ENCODE peak calls at places on chromosomes 12 and 14, in five cellular contexts. R is GM06990, D is Panc1, E is neuronal stem cell, A is IMR-90. V is an unnamed sample.

GRCh38 chr14:72000907-72001306 is 68.7 kb downstream of the RGS6 start:
- DNase-seq in R (peak), E (no peak), D (no peak), A (no peak), V (no peak)

GRCh38 chr12:53174881-53175491 is 5.5 kb upstream of the ZNF740 start:
- DNase-seq in R (no peak), D (no peak), E (peak), A (peak), V (no peak)

GRCh38 chr12:105617141-105617540 is 286.6 kb downstream of the C12orf75 start:
- DNase-seq in R (no peak), E (no peak), D (no peak), A (no peak), V (no peak)

GRCh38 chr12:15322164-15323054 is at the start of gene PTPRO:
- DNase-seq in D (no peak), R (peak), E (peak), A (no peak), V (no peak)

GRCh38 chr12:90062799-90063198 is 354.2 kb upstream of the ATP2B1 start:
- DNase-seq in D (no peak), E (no peak), R (no peak), A (no peak), V (no peak)

GRCh38 chr12:7645395-7646177 is 20.1 kb downstream of the APOBEC1 start:
- DNase-seq in D (no peak), A (peak), R (no peak), E (no peak), V (no peak)

GRCh38 chr14:59511916-59512530 is 27.7 kb downstream of the JKAMP start:
- DNase-seq in A (no peak), E (peak), R (no peak), D (no peak), V (no peak)

GRCh38 chr14:104582649-104583048 is 3.1 kb downstream of the C14orf180 start:
- DNase-seq in R (no peak), A (no peak), D (no peak), E (no peak), V (no peak)

GRCh38 chr12:56102683-56103065 is 1.7 kb upstream of the PA2G4 start:
- DNase-seq in E (no peak), A (no peak), D (no peak), R (no peak), V (no peak)

GRCh38 chr12:59596232-59597143 is 659 bp downstream of the SLC16A7 start:
- DNase-seq in R (peak), A (peak), D (no peak), E (peak), V (peak)

GRCh38 chr12:107570721-107571120 is 114.9 kb upstream of the PWP1 start:
- DNase-seq in D (no peak), E (no peak), R (no peak), A (peak), V (no peak)

GRCh38 chr12:7667025-7667575 is 1.4 kb upstream of the APOBEC1 start:
- DNase-seq in D (no peak), R (no peak), E (no peak), A (no peak), V (no peak)

GRCh38 chr14:29858299-29858698 is 69.3 kb downstream of the PRKD1 start:
- DNase-seq in E (no peak), D (no peak), R (peak), A (no peak), V (no peak)

GRCh38 chr14:26598672-26599131 is 869 bp upstream of the NOVA1 start:
- DNase-seq in D (no peak), R (no peak), E (no peak), A (no peak), V (no peak)

GRCh38 chr12:25648460-25648859 is 95.4 kb upstream of the LMNTD1 start:
- DNase-seq in E (no peak), D (no peak), R (no peak), A (peak), V (no peak)

GRCh38 chr12:92927055-92927435 is 2.0 kb downstream of the EEA1 start:
- DNase-seq in E (no peak), A (peak), D (no peak), R (no peak), V (peak)

GRCh38 chr12:55996201-55996714 is 818 bp upstream of the SUOX start:
- DNase-seq in R (no peak), A (peak), E (peak), D (peak), V (peak)

GRCh38 chr12:1837541-1838206 is 17.3 kb downstream of the LRTM2 start:
- DNase-seq in D (no peak), R (no peak), E (no peak), A (peak), V (no peak)

GRCh38 chr12:29334911-29335310 is 46.1 kb downstream of the ERGIC2 start:
- DNase-seq in E (no peak), D (no peak), R (no peak), A (peak), V (no peak)

GRCh38 chr14:83300454-83301064 is 1766.9 kb upstream of the SEL1L start:
- DNase-seq in A (peak), D (peak), R (no peak), E (peak), V (no peak)

GRCh38 chr12:9604288-9604687 is 3.4 kb downstream of the KLRB1 start:
- DNase-seq in A (no peak), D (no peak), E (no peak), R (no peak), V (no peak)

GRCh38 chr12:62123721-62124203 is 136.4 kb upstream of the USP15 start:
- DNase-seq in E (peak), D (peak), R (peak), A (peak), V (peak)

GRCh38 chr12:109687250-109687649 is 26.4 kb upstream of the FAM222A start:
- DNase-seq in A (no peak), D (no peak), E (no peak), R (no peak), V (no peak)

GRCh38 chr12:70661762-70662161 is 24.5 kb upstream of the PTPRB start:
- DNase-seq in A (peak), R (no peak), D (no peak), E (no peak), V (no peak)

GRCh38 chr12:118126119-118126757 is 9.7 kb upstream of the PEBP1 start:
- DNase-seq in A (no peak), E (no peak), R (no peak), D (no peak), V (no peak)

GRCh38 chr14:32635103-32635719 is 303.5 kb upstream of the NPAS3 start:
- DNase-seq in R (no peak), E (no peak), D (no peak), A (peak), V (no peak)

GRCh38 chr14:44895716-44896115 is 66.0 kb downstream of the KLHL28 start:
- DNase-seq in D (no peak), E (no peak), R (no peak), A (peak), V (no peak)

GRCh38 chr14:24398943-24399801 is at the start of gene NYNRIN:
- DNase-seq in E (peak), R (no peak), A (peak), D (no peak), V (peak)

GRCh38 chr12:127272864-127273263 is 994.1 kb upstream of the TMEM132C start:
- DNase-seq in D (no peak), R (no peak), E (no peak), A (peak), V (no peak)

GRCh38 chr14:49768301-49769121 is 558 bp downstream of the KLHDC2 start:
- DNase-seq in A (peak), E (peak), R (peak), D (no peak), V (peak)

GRCh38 chr12:93636708-93637107 is 40.5 kb upstream of the CRADD start:
- DNase-seq in A (no peak), D (no peak), R (no peak), E (no peak), V (no peak)

GRCh38 chr12:7075931-7076330 is 15.4 kb downstream of the C1S start:
- DNase-seq in D (no peak), A (peak), E (no peak), R (no peak), V (no peak)

GRCh38 chr12:13124661-13125505 is 21.4 kb upstream of the GSG1 start:
- DNase-seq in A (peak), R (no peak), D (no peak), E (no peak), V (no peak)

GRCh38 chr14:55336161-55336560 is 64.9 kb downstream of the FBXO34 start:
- DNase-seq in D (no peak), A (no peak), R (no peak), E (no peak), V (no peak)

GRCh38 chr14:102138935-102139247 is 806 bp upstream of the WDR20 start:
- DNase-seq in D (no peak), R (no peak), A (no peak), E (no peak), V (no peak)

GRCh38 chr14:33685026-33685425 is 265.8 kb downstream of the EGLN3 start:
- DNase-seq in A (no peak), D (no peak), E (no peak), R (no peak), V (no peak)

GRCh38 chr14:33685698-33686097 is 265.2 kb downstream of the EGLN3 start:
- DNase-seq in D (no peak), A (no peak), R (no peak), E (no peak), V (no peak)

GRCh38 chr14:33680873-33681272 is 270.0 kb downstream of the EGLN3 start:
- DNase-seq in A (no peak), D (no peak), R (no peak), E (no peak), V (no peak)

GRCh38 chr14:33679461-33680225 is 271.2 kb downstream of the EGLN3 start:
- DNase-seq in A (peak), D (no peak), R (no peak), E (peak), V (no peak)

GRCh38 chr14:33682746-33683145 is 268.1 kb downstream of the EGLN3 start:
- DNase-seq in R (no peak), D (no peak), E (no peak), A (peak), V (no peak)
- H3K4me3 ChIP-seq in R (no peak), D (no peak), E (no peak), A (no peak), V (no peak)

DNA sequence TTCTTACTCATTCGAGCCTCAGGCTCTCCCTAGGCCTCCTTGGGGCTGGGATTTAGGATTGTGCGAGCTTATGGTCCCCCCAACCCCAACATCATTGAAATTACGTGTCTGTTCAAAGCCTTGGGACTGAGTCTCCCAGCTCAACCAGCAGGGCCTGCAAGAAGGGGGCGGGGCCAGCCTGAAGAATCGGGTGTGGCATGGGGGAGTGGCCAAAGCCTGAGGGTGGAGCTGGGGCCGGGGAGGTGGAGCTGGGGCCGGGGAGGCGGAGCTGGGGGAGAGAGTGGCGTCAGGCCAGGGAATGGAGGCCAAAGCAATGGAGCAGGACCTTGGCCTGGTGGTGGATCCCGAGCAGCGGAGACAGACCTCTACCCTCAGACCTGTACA is 24.3 kb upstream of the HSPB8 start:
- DNase-seq in E (peak), D (no peak), A (no peak), R (no peak), V (no peak)
- H3K4me3 ChIP-seq in E (no peak), D (no peak), A (no peak), R (no peak), V (no peak)

DNA sequence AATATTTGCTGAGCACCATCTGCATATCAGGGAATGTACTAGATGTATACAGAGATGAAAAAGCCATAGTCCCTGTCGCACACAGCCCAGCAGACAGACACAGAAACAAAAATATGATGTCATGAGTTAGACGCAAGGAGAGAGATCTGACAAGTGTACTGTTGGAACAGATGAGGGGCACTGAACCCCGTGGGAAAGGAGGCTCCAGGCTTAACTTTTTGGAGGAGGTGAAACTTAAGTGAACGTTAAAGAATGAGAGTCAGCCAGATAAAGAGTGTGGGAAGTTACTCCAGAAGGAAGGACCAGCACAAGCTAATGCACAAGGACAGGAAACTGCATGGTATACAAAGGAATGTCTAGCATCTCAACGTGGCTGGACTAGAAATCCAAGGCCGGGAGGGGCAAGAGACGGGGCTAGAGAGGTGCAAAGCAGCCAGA is 2.5 kb upstream of the ACTN1 start:
- DNase-seq in R (no peak), A (peak), D (no peak), E (no peak), V (no peak)
- H3K4me3 ChIP-seq in R (no peak), A (no peak), D (no peak), E (no peak), V (no peak)

GRCh38 chr14:51431741-51432140 is 191.7 kb downstream of the TMX1 start:
- DNase-seq in R (no peak), D (no peak), A (no peak), E (no peak), V (no peak)
- H3K4me3 ChIP-seq in R (no peak), D (no peak), A (no peak), E (no peak), V (no peak)

GRCh38 chr14:64702493-64703392 is 1.5 kb upstream of the PLEKHG3 start:
- DNase-seq in R (no peak), D (no peak), A (no peak), E (no peak), V (no peak)
- H3K4me3 ChIP-seq in R (no peak), D (no peak), A (no peak), E (no peak), V (peak)

DNA sequence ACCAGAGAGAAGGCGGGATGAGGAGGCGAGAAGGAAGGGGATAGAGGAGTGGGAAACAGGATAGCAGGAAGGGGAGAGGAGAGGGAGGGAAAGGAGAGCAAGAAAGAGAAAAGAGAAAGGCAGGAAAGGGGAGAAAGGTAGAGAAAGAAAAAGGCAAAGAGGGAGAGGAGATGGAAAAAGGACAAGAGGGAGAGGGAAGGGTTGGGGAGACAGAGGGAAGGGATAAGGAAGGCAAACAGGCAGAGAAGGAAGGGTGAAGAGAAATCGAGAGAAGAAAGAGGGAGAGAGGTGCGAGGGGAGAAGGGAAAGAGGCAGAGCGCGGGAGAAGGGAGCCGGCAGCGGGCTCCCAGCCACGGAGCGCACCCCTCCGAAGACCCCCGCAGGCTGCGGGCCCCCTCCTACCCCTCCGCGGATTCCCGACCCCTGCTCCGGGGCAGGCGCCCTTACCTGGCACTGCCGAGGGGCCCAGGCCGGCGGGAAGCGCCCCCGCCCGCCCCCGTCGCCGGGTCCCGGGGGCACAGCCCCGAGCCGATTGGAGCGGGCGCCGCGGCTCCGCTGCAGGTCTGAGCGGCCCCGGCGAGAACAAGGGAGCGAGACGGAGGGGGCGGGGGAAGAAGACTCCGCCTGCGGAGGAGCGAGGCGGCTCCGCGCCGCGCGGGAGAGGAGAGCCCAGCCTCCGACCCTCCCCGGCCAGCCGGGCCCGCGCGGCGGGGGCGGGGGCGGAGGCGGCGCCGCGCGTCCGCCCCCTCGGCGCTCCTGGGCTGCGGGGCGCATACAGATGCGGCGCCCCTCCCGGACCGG is at the start of gene CDH24:
- DNase-seq in D (no peak), A (peak), R (peak), E (peak), V (peak)
- H3K4me3 ChIP-seq in D (peak), A (peak), R (peak), E (peak), V (peak)

DNA sequence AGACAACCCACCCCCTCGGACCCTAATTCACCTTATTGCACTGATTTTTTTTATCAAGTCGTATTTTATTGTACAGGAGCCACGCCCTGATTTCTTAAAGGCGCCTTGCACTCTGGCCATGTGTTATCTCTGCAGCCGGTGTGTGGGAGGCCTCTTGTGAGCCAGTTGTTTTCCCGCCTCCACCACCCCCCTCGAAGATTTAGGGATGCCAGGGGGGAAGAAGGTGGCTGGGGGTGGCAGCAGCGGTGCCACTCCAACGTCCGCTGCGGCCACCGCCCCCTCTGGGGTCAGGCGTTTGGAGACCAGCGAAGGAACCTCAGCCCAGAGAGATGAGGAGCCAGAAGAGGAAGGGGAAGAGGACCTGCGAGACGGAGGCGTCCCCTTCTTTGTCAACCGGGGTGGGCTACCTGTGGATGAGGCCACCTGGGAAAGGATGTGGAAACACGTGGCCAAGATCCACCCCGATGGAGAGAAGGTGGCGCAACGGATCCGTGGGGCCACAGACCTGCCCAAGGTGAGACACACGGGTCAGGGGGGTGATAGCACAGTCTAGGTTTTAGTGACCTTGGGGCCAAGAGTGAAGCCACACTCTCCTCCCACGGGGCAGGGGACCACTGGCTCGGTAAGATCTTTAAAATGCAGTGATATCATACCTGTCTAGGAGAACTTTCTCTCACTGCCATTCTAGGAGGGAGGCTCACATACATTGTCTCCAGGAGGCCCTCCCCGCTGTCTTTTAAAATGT is 1.5 kb downstream of the VASH1 start:
- DNase-seq in E (no peak), R (no peak), D (no peak), A (no peak), V (no peak)
- H3K4me3 ChIP-seq in E (peak), R (peak), D (peak), A (peak), V (peak)

GRCh38 chr14:95141684-95142083 is 15.6 kb downstream of the DICER1 start:
- DNase-seq in D (no peak), A (no peak), E (no peak), R (no peak), V (no peak)

GRCh38 chr14:95144849-95145248 is 12.5 kb downstream of the DICER1 start:
- DNase-seq in R (no peak), E (no peak), A (no peak), D (no peak), V (no peak)

GRCh38 chr14:95146079-95146771 is 11.1 kb downstream of the DICER1 start:
- DNase-seq in R (no peak), D (no peak), E (no peak), A (no peak), V (no peak)

GRCh38 chr14:95142208-95142607 is 15.1 kb downstream of the DICER1 start:
- DNase-seq in E (no peak), D (no peak), A (no peak), R (no peak), V (no peak)

DNA sequence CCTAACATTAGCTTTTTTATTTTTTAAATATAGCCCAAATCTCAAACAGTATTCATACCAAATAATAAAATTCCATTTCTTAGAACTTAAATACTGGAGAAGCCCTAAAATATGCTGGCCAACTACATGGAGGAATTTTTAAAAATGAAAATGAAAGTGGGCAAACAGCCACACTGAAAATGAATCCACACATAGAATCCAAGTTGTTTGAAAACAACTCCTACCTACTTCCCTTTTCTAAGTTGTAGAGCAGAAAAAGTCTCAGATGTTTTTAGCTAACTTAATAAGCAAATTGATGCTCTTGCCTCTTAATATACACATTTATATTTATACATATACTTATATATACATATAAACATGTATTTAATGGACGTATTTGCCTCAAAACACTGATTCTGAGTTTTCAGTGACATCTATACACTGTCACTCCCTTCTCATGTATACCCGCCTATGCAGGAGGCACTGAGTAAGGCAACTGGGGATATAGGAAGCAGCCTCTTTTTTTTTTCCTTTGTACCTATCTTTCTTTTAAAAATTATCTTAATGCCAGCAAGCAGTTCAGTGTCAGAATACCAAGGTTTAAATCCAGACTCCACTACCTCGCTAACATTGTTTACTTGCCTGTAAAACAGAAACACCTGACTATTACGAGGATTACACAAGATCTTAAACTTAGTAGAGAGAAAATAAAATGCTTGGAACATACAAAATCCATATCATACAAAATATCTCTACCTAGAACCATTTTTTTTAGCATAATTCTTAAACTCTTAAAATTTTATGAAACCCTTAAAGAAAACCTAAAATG is 13.3 kb downstream of the DICER1 start:
- DNase-seq in A (peak), R (no peak), E (no peak), D (no peak), V (no peak)
- H3K4me3 ChIP-seq in A (no peak), R (no peak), E (no peak), D (no peak), V (no peak)

V was measured in CD8-positive, alpha-beta T cell.